ENCODE peak calls at places on chromosome 5, in eight cellular contexts. Q is WERI-Rb-1; V is CD4-positive, CD25-positive, alpha-beta regulatory T cell; Y is Karpas-422; A is left lung; Z is neuronal stem cell; T is psoas muscle; K is GM12865. F is an unnamed sample.
A peak's percentile ranks its signal among the peaks of the same experiment; 100 is the strongest.

GRCh38 chr5:91266184-91266705 is 116.9 kb downstream of the ARRDC3 start:
- DNase-seq in Q (no peak), V (peak; percentile 49), Y (peak; percentile 42), A (no peak), Z (no peak), T (no peak), K (peak; percentile 49), F (peak; percentile 40)

GRCh38 chr5:131224387-131225191 is 39.3 kb upstream of the CDC42SE2 start:
- DNase-seq in Q (no peak), V (peak; percentile 58), Y (peak; percentile 60), A (peak; percentile 51), Z (no peak), T (peak; percentile 48), K (peak; percentile 91), F (peak; percentile 71)

GRCh38 chr5:180296778-180297177 is 4.9 kb upstream of the MAPK9 start:
- DNase-seq in Q (no peak), V (peak; percentile 35), Y (peak; percentile 75), A (no peak), Z (no peak), T (no peak), K (peak; percentile 23), F (peak; percentile 42)

GRCh38 chr5:89064691-89065207 is 181.8 kb upstream of the MEF2C start:
- DNase-seq in Q (no peak), V (no peak), Y (no peak), A (no peak), Z (no peak), T (no peak), K (no peak), F (no peak)

GRCh38 chr5:174532453-174533126 is 191.8 kb upstream of the MSX2 start:
- DNase-seq in Q (peak; percentile 20), V (peak; percentile 5), Y (no peak), A (peak; percentile 87), Z (peak; percentile 55), T (peak; percentile 83), K (peak; percentile 10), F (peak; percentile 31)

GRCh38 chr5:173302546-173303155 is 25.6 kb downstream of the STC2 start:
- DNase-seq in Q (no peak), V (no peak), Y (no peak), A (no peak), Z (no peak), T (no peak), K (no peak), F (no peak)

GRCh38 chr5:124061663-124062062 is 549.7 kb downstream of the CSNK1G3 start:
- DNase-seq in Q (no peak), V (no peak), Y (no peak), A (peak; percentile 41), Z (no peak), T (no peak), K (no peak), F (no peak)

GRCh38 chr5:108588323-108588722 is 159.4 kb upstream of the FER start:
- DNase-seq in Q (no peak), V (no peak), Y (no peak), A (no peak), Z (no peak), T (no peak), K (no peak), F (no peak)

GRCh38 chr5:91166040-91166807 is 216.9 kb downstream of the ARRDC3 start:
- DNase-seq in Q (no peak), V (no peak), Y (no peak), A (no peak), Z (no peak), T (no peak), K (no peak), F (no peak)

GRCh38 chr5:179906795-179907569 is 715 bp downstream of the TBC1D9B start:
- DNase-seq in Q (no peak), V (peak; percentile 50), Y (peak; percentile 77), A (peak; percentile 44), Z (no peak), T (peak; percentile 74), K (peak; percentile 35), F (peak; percentile 26)

GRCh38 chr5:165914462-165914861 is 2377.0 kb upstream of the WWC1 start:
- DNase-seq in Q (no peak), V (no peak), Y (no peak), A (no peak), Z (no peak), T (no peak), K (no peak), F (no peak)

GRCh38 chr5:95284512-95285405 is at the start of gene MCTP1:
- DNase-seq in Q (peak; percentile 71), V (peak; percentile 2), Y (no peak), A (peak; percentile 42), Z (peak; percentile 44), T (no peak), K (peak; percentile 8), F (no peak)

GRCh38 chr5:82151217-82151616 is 126.9 kb downstream of the RPS23 start:
- DNase-seq in Q (no peak), V (no peak), Y (peak; percentile 39), A (no peak), Z (no peak), T (no peak), K (no peak), F (no peak)

GRCh38 chr5:98772415-98773213 is 849 bp upstream of the RGMB start:
- DNase-seq in Q (peak; percentile 89), V (peak; percentile 77), Y (peak; percentile 57), A (peak; percentile 83), Z (peak; percentile 85), T (peak; percentile 85), K (peak; percentile 87), F (peak; percentile 86)

GRCh38 chr5:53738105-53738504 is 177.7 kb downstream of the NDUFS4 start:
- DNase-seq in Q (no peak), V (no peak), Y (no peak), A (no peak), Z (no peak), T (no peak), K (no peak), F (no peak)

GRCh38 chr5:57539281-57539701 is 56.7 kb upstream of the ACTBL2 start:
- DNase-seq in Q (no peak), V (no peak), Y (no peak), A (no peak), Z (no peak), T (no peak), K (no peak), F (no peak)

GRCh38 chr5:164326219-164326618 is 820.8 kb downstream of the MAT2B start:
- DNase-seq in Q (no peak), V (no peak), Y (peak; percentile 48), A (no peak), Z (no peak), T (no peak), K (peak; percentile 10), F (peak; percentile 11)

GRCh38 chr5:31936699-31937098 is 237.4 kb downstream of the GOLPH3 start:
- DNase-seq in Q (no peak), V (no peak), Y (no peak), A (no peak), Z (no peak), T (no peak), K (no peak), F (no peak)
- H3K4me3 ChIP-seq in Q (no peak overlapping the region), V (no peak overlapping the region), Y (no peak overlapping the region), A (peak overlapping the region; percentile 24), Z (no peak overlapping the region), T (no peak overlapping the region), K (no peak overlapping the region), F (no peak overlapping the region)

GRCh38 chr5:61450170-61450815 is 118.2 kb downstream of the ZSWIM6 start:
- DNase-seq in Q (no peak), V (no peak), Y (no peak), A (no peak), Z (peak; percentile 3), T (no peak), K (no peak), F (no peak)

GRCh38 chr5:61449756-61450155 is 117.7 kb downstream of the ZSWIM6 start:
- DNase-seq in Q (no peak), V (no peak), Y (no peak), A (no peak), Z (no peak), T (no peak), K (no peak), F (no peak)

GRCh38 chr5:61460471-61460870 is 128.4 kb downstream of the ZSWIM6 start:
- DNase-seq in Q (no peak), V (no peak), Y (no peak), A (no peak), Z (no peak), T (no peak), K (no peak), F (no peak)

GRCh38 chr5:61450880-61451279 is 118.8 kb downstream of the ZSWIM6 start:
- DNase-seq in Q (peak; percentile 17), V (no peak), Y (no peak), A (no peak), Z (no peak), T (no peak), K (no peak), F (no peak)

DNA sequence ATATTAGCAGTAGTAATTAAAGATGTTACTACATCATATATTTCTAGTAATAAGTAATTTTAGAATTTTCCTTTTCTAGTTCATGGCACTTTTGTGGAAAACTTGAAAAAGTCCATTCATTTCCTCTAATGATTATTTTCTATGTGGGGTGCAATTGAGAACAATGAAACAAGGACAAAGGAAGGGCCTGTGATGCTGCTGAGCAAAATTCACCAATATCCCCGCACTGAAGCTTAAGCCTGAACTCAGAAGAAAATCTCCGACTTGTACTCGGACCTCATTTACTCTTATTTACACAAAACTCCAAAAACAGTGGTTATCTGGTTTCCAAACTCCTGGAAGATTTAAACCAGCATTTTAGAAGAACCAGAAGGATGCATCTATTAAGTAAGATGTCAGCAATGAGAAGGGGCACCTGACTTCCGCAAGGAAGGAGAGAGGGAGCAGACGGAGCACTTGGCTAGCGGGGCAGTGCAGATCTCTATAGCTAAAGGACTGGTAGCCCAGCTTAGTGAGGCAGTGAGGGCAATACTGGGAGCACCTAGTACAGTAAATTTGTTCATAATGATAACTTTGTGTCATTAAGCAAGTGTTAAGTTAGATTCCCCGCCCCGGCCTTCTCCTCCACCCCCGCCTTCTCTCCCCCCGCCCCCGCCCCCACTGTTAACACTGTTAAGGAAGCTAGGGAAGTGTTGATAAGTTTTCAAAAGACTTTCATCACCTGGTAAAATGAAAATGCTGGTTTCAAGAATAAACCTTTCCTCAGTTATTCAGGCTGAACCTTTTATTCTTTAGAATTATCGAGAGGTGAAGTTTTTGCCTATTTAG is 123.3 kb downstream of the ZSWIM6 start:
- DNase-seq in Q (no peak), V (no peak), Y (no peak), A (no peak), Z (no peak), T (no peak), K (no peak), F (no peak)
- H3K4me3 ChIP-seq in Q (no peak overlapping the region), V (no peak overlapping the region), Y (no peak overlapping the region), A (no peak overlapping the region), Z (no peak overlapping the region), T (no peak overlapping the region), K (no peak overlapping the region), F (no peak overlapping the region)

DNA sequence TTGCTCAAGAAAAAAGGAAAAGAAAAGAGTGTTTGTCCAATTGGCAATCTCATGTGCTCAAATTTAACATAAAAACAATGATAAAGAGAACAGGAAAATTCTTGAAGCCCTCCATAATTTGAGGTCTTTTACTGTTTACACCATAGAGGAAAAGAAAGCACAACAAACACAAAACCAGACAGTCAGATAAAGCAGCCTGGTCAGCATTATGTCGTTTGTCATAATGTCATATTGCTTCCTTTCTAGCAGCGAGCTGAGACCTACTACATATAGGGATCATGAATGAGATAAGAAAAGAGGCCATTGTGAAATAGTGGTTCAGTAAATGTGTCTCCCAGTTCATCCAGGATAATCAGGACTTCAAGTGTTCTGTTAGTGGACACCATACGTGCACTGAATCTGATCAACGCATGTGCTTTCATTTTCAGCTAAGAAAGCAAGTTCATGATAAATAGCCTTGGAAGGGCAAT is 64.7 kb upstream of the SELENOP start:
- DNase-seq in Q (no peak), V (no peak), Y (peak; percentile 17), A (no peak), Z (no peak), T (no peak), K (no peak), F (no peak)
- H3K4me3 ChIP-seq in Q (no peak overlapping the region), V (no peak overlapping the region), Y (no peak overlapping the region), A (no peak overlapping the region), Z (no peak overlapping the region), T (peak overlapping the region; percentile 12), K (no peak overlapping the region), F (no peak overlapping the region)

GRCh38 chr5:97544279-97545077 is 361.4 kb upstream of the RIOK2 start:
- DNase-seq in Q (no peak), V (no peak), Y (no peak), A (no peak), Z (no peak), T (no peak), K (no peak), F (no peak)
- H3K4me3 ChIP-seq in Q (no peak overlapping the region), V (no peak overlapping the region), Y (no peak overlapping the region), A (no peak overlapping the region), Z (no peak overlapping the region), T (no peak overlapping the region), K (no peak overlapping the region), F (no peak overlapping the region)

F was measured in Jurkat, Clone E6-1.